ENCODE peak calls at places on chromosomes 4 and X, in six cellular contexts. T, M, N, H, U and X are unnamed samples.

GRCh38 chrX:136147320-136147901 is at the start of gene FHL1:
- DNase-seq in M (no peak), N (no peak), H (peak; percentile 79), U (peak; percentile 85), T (peak; percentile 57), X (no peak)

GRCh38 chr4:145736241-145736831 is 56.4 kb downstream of the C4orf51 start:
- DNase-seq in H (peak; percentile 30), N (no peak), M (no peak), U (no peak), T (peak; percentile 83), X (no peak)

GRCh38 chr4:155811171-155811570 is 52.4 kb downstream of the GUCY1B1 start:
- DNase-seq in H (no peak), N (no peak), U (no peak), M (no peak), T (no peak), X (no peak)

GRCh38 chrX:68832516-68833447 is 4.0 kb downstream of the EFNB1 start:
- DNase-seq in U (no peak), T (no peak), N (no peak), H (peak; percentile 20), M (no peak), X (no peak)

GRCh38 chr4:183264614-183265013 is 55.5 kb downstream of the CLDN22 start:
- DNase-seq in M (no peak), N (no peak), T (no peak), U (no peak), H (no peak), X (no peak)

GRCh38 chr4:147546341-147546740 is 65.4 kb downstream of the EDNRA start:
- DNase-seq in U (no peak), H (no peak), N (no peak), T (no peak), M (no peak), X (no peak)

GRCh38 chrX:74514384-74514783 is 93.1 kb downstream of the SLC16A2 start:
- DNase-seq in M (no peak), H (no peak), T (no peak), N (peak; percentile 2), U (no peak), X (no peak)

GRCh38 chr4:78562687-78563086 is 11.1 kb downstream of the ANXA3 start:
- DNase-seq in N (no peak), H (no peak), U (no peak), T (no peak), M (no peak), X (no peak)

GRCh38 chr4:140260227-140260626 is 106.2 kb upstream of the MAML3 start:
- DNase-seq in N (no peak), T (no peak), U (no peak), M (no peak), H (no peak), X (no peak)

GRCh38 chr4:124946696-124947095 is 234.2 kb upstream of the ANKRD50 start:
- DNase-seq in T (peak; percentile 28), M (no peak), U (no peak), N (no peak), H (no peak), X (no peak)

GRCh38 chrX:148588649-148589310 is 88.4 kb downstream of the AFF2 start:
- DNase-seq in N (no peak), U (no peak), T (no peak), M (no peak), H (no peak), X (no peak)

GRCh38 chr4:3387943-3388348 is 53.8 kb upstream of the HGFAC start:
- DNase-seq in T (peak; percentile 71), U (no peak), H (peak; percentile 67), N (no peak), M (no peak), X (peak; percentile 95)

GRCh38 chrX:79573760-79574159 is 206.6 kb upstream of the ITM2A start:
- DNase-seq in T (no peak), H (no peak), U (no peak), M (no peak), N (no peak), X (no peak)

GRCh38 chr4:8267077-8267476 is 2.5 kb upstream of the HTRA3 start:
- DNase-seq in U (peak; percentile 83), H (peak; percentile 85), M (no peak), T (peak; percentile 85), N (peak; percentile 52), X (no peak)

GRCh38 chrX:136910565-136911040 is 30.1 kb upstream of the RBMX start:
- DNase-seq in T (no peak), M (no peak), U (no peak), N (no peak), H (no peak), X (no peak)

GRCh38 chrX:17030580-17031285 is 84.3 kb downstream of the REPS2 start:
- DNase-seq in M (no peak), U (no peak), H (no peak), T (no peak), N (no peak), X (no peak)

GRCh38 chr4:26298198-26298950 is 22.4 kb upstream of the RBPJ start:
- DNase-seq in M (no peak), N (no peak), U (no peak), T (no peak), H (no peak), X (no peak)

GRCh38 chr4:130753926-130754325 is 1658.0 kb downstream of the C4orf33 start:
- DNase-seq in N (no peak), H (no peak), M (no peak), T (no peak), U (no peak), X (no peak)

GRCh38 chrX:97367149-97367548 is 483.4 kb downstream of the RPA4 start:
- DNase-seq in U (no peak), H (no peak), N (no peak), M (no peak), T (no peak), X (no peak)

GRCh38 chrX:129706395-129707072 is 32.2 kb upstream of the XPNPEP2 start:
- DNase-seq in T (peak; percentile 45), N (no peak), M (no peak), H (no peak), U (no peak), X (no peak)

GRCh38 chr4:87896020-87896621 is 63.4 kb downstream of the MEPE start:
- DNase-seq in N (peak; percentile 52), U (no peak), T (no peak), M (no peak), H (no peak), X (no peak)

GRCh38 chrX:8607326-8607725 is 124.6 kb downstream of the ANOS1 start:
- DNase-seq in U (no peak), H (no peak), M (no peak), T (no peak), N (no peak), X (no peak)

GRCh38 chr4:73701116-73701515 is 39.3 kb upstream of the CXCL8 start:
- DNase-seq in N (no peak), M (no peak), H (no peak), U (no peak), T (no peak), X (no peak)

GRCh38 chr4:122537388-122538135 is 81.0 kb upstream of the IL2 start:
- DNase-seq in U (no peak), M (no peak), T (no peak), H (no peak), N (no peak), X (peak; percentile 86)

DNA sequence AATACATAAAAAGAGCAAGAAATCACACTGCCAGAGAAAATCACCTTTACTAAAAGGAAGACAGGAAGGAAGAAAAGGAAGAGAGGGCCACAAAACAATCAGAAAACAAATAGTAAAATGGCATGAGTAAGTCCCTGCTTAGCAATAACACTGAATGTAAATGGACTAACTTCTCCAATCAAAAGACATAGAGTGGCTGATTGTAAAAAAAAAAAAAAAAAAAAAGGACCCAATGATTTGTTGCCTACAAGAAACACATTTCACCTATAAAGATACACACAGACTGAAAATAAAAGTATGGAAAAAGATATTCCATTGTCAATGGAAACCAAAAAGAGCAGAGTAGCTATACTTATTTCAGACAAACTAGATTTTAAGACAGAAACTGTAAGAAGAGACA is 12.6 kb downstream of the CENPU start:
- DNase-seq in N (no peak), H (no peak), M (no peak), T (no peak), U (no peak), X (no peak)
- H3K36me3 ChIP-seq in N (peaks cover 2% of the 10 kb centered on the region), H (no peaks in the 10 kb centered on the region), M (peaks cover 28% of the 10 kb centered on the region), T (no peaks in the 10 kb centered on the region), U (peaks cover 95% of the 10 kb centered on the region), X (no peaks in the 10 kb centered on the region)

GRCh38 chr4:158020175-158020574 is 152.7 kb downstream of the GASK1B start:
- DNase-seq in N (peak; percentile 92), H (peak; percentile 69), T (no peak), M (no peak), U (no peak), X (no peak)
- TF ChIP-seq EP300 in N (no peak), H (no peak), T (no peak), M (no peak), U (no peak), X (no peak)

GRCh38 chr4:6362896-6363295 is 93.2 kb downstream of the WFS1 start:
- DNase-seq in M (no peak), T (no peak), U (peak; percentile 70), N (peak; percentile 31), H (no peak), X (no peak)

GRCh38 chr4:6360385-6360784 is 90.7 kb downstream of the WFS1 start:
- DNase-seq in N (no peak), T (no peak), U (no peak), H (no peak), M (no peak), X (no peak)

GRCh38 chr4:6364146-6364545 is 94.5 kb downstream of the WFS1 start:
- DNase-seq in T (no peak), U (no peak), H (no peak), N (no peak), M (no peak), X (no peak)

GRCh38 chr4:6361076-6361784 is 91.6 kb downstream of the WFS1 start:
- DNase-seq in M (no peak), T (no peak), U (no peak), H (no peak), N (no peak), X (no peak)

DNA sequence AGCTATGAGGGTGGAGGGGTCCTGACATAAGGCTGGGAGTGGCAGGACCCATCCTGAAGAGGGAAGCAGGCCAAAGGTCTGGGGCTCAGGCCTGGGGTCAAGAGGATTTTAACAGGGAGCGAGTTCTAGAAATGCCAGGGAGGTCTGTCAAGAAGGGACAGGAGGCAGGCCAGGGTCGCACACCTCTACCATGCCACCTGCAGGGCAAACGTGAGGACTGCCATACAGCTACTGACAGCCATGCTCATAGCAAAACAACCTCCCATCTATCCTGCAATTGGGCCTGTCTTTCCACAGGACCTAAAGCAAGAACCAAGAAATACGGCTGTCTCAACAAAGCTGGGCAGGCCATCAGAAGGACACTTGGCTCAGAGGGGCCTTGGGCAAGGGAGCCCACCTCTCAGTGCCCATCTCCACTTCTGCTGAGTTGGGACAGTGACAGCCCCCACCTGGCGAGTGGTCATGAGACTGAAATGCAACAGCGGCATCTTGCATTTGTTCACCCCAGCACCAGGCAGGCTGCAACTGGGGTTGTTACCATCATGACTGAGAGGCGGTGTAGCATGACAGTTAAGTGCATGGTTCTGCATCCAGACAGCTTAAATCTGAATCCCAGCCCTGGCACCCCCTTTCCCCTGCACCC is 92.7 kb downstream of the WFS1 start:
- DNase-seq in U (no peak), H (no peak), T (no peak), N (no peak), M (no peak), X (no peak)
- TF ChIP-seq CTCF in U (no peak), H (no peak), T (no peak), N (no peak), M (no peak), X (no peak)

DNA sequence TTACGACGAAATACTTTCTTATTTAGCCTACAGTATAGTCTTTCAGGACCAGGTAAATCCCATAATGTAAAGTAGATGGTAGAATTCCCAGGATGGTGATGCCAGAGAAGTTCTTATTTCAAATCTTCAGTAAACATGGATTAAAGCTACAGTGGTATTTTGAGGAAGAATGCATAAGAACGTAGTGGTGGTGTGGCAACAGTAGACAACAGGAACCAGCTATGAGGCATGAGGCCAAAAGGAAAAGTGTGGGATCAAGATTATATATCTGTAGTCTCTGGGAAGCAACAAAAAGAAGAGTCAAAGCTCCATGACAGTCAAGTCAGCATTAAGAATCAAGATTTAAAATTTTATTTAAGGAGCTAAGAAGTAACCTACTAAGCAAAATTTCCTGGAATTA is 60.2 kb downstream of the METTL14 start:
- DNase-seq in T (no peak), M (no peak), N (no peak), H (no peak), U (no peak), X (no peak)
- H3K36me3 ChIP-seq in T (peaks cover 45% of the 10 kb centered on the region), M (peaks cover 14% of the 10 kb centered on the region), N (peaks cover 19% of the 10 kb centered on the region), H (no peaks in the 10 kb centered on the region), U (peaks cover 14% of the 10 kb centered on the region), X (no peaks in the 10 kb centered on the region)